ENCODE peak calls at places on chromosomes 11 and 22, in ten cellular contexts. X is MCF 10A; Q is NCI-H1436; F is stimulated activated CD4-positive, alpha-beta T cell treated with anti-CD3 and anti-CD28 coated beads, Interleukin-1b, Interleukin-23, amount 100 ng/mL, for 24 hours; G is mesothelial cell of epicardium; H is ELF-1; U is activated T-cell treated with anti-CD3 and anti-CD28 coated beads for 1 hour; S is fibroblast of lung; Z is osteoblast; A is erythroblast. V is an unnamed sample.

GRCh38 chr22:30803679-30804078 is 109.0 kb downstream of the OSBP2 start:
- DNase-seq in A (no peak), Q (no peak), U (no peak), X (no peak), G (no peak), S (no peak), F (no peak), H (no peak), Z (no peak), V (no peak)

GRCh38 chr11:118067006-118067405 is 9.9 kb upstream of the TMPRSS4 start:
- DNase-seq in Q (no peak), S (no peak), Z (no peak), F (no peak), G (no peak), X (no peak), H (no peak), A (no peak), U (no peak), V (no peak)

GRCh38 chr11:27618591-27618990 is 81.7 kb downstream of the BDNF start:
- DNase-seq in X (no peak), Z (no peak), F (no peak), A (no peak), H (no peak), S (no peak), Q (no peak), G (no peak), U (no peak), V (no peak)

GRCh38 chr11:92269021-92269420 is 44.4 kb downstream of the FAT3 start:
- DNase-seq in U (no peak), X (peak), A (no peak), H (peak), Z (no peak), S (peak), F (no peak), Q (no peak), G (no peak), V (peak)

GRCh38 chr11:126197277-126197939 is 14.0 kb downstream of the RPUSD4 start:
- DNase-seq in U (no peak), A (no peak), Z (no peak), F (no peak), G (no peak), X (no peak), S (peak), Q (no peak), H (no peak), V (no peak)

GRCh38 chr11:2566223-2567025 is 121.6 kb downstream of the KCNQ1 start:
- DNase-seq in Z (peak), F (no peak), A (no peak), U (no peak), G (no peak), S (peak), H (no peak), X (no peak), Q (no peak), V (no peak)

GRCh38 chr22:50209893-50210292 is 9.1 kb downstream of the SELENOO start:
- DNase-seq in Q (peak), U (peak), A (peak), X (peak), G (peak), Z (peak), S (peak), H (peak), F (peak), V (peak)

GRCh38 chr22:49789289-49790141 is 38.2 kb downstream of the BRD1 start:
- DNase-seq in G (no peak), U (peak), H (peak), S (peak), A (no peak), Q (no peak), X (peak), Z (peak), F (no peak), V (no peak)

GRCh38 chr11:31874631-31875191 is 63.6 kb upstream of the PAX6 start:
- DNase-seq in A (no peak), Q (no peak), H (peak), U (no peak), F (no peak), S (no peak), Z (no peak), X (peak), G (no peak), V (no peak)

GRCh38 chr11:62337682-62338181 is 484 bp downstream of the ASRGL1 start:
- DNase-seq in X (no peak), H (peak), G (peak), Q (no peak), S (no peak), F (no peak), Z (no peak), U (peak), A (no peak), V (no peak)

GRCh38 chr11:126655807-126656128 is 300.3 kb downstream of the ST3GAL4 start:
- DNase-seq in S (no peak), Q (peak), G (no peak), F (no peak), X (peak), H (no peak), U (no peak), A (no peak), Z (no peak), V (no peak)

GRCh38 chr11:19315511-19315910 is 74.8 kb upstream of the E2F8 start:
- DNase-seq in Q (no peak), F (no peak), X (no peak), G (no peak), U (no peak), A (no peak), S (no peak), H (no peak), Z (no peak), V (no peak)

GRCh38 chr11:829946-830294 is 2.2 kb downstream of the CRACR2B start:
- DNase-seq in U (no peak), Q (no peak), G (no peak), H (no peak), F (no peak), S (no peak), Z (no peak), X (no peak), A (no peak), V (no peak)

GRCh38 chr22:50665738-50666137 is 6.9 kb upstream of the SHANK3 start:
- DNase-seq in U (no peak), G (no peak), H (no peak), A (no peak), X (no peak), Q (no peak), S (no peak), Z (no peak), F (no peak), V (no peak)

V was measured in Panc1.